ENCODE peak calls at places on chromosome 19, in five cellular contexts. O is adrenal gland; P is cardiac muscle cell; J is tibial artery; I is CD8-positive, alpha-beta T cell. E is an unnamed sample.

GRCh38 chr19:52734340-52734892 is 428 bp downstream of the ZNF611 start:
- DNase-seq in O (no peak), P (peak; percentile 34), J (no peak), I (no peak), E (peak; percentile 26)

GRCh38 chr19:12166596-12166995 is 3.7 kb downstream of the ZNF136 start:
- DNase-seq in O (no peak), P (no peak), J (no peak), I (no peak), E (no peak)

GRCh38 chr19:1168562-1168873 is 5.5 kb downstream of the SBNO2 start:
- DNase-seq in O (no peak), P (no peak), J (no peak), I (no peak), E (no peak)

GRCh38 chr19:35002037-35002535 is 2.0 kb downstream of the GRAMD1A start:
- DNase-seq in O (no peak), P (no peak), J (no peak), I (no peak), E (no peak)

GRCh38 chr19:663682-664117 is 686 bp upstream of the RNF126 start:
- DNase-seq in O (no peak), P (no peak), J (no peak), I (no peak), E (no peak)

GRCh38 chr19:7533281-7533819 is 2.2 kb upstream of the PNPLA6 start:
- DNase-seq in O (peak; percentile 70), P (no peak), J (peak; percentile 84), I (no peak), E (peak; percentile 83)

GRCh38 chr19:30795727-30796126 is 423.5 kb downstream of the ZNF536 start:
- DNase-seq in O (no peak), P (no peak), J (no peak), I (no peak), E (no peak)

GRCh38 chr19:50741179-50741933 is 18.2 kb downstream of the CLEC11A start:
- DNase-seq in O (no peak), P (no peak), J (no peak), I (no peak), E (no peak)

GRCh38 chr19:29775575-29775900 is 36.3 kb upstream of the CCNE1 start:
- DNase-seq in O (no peak), P (no peak), J (no peak), I (no peak), E (no peak)

GRCh38 chr19:13430790-13431582 is 75.3 kb downstream of the CACNA1A start:
- DNase-seq in O (peak; percentile 37), P (peak; percentile 50), J (no peak), I (peak; percentile 10), E (peak; percentile 17)

GRCh38 chr19:10935371-10936059 is 6.9 kb downstream of the TIMM29 start:
- DNase-seq in O (no peak), P (no peak), J (no peak), I (no peak), E (no peak)

GRCh38 chr19:10718205-10719196 is 622 bp downstream of the DNM2 start:
- DNase-seq in O (peak; percentile 41), P (peak; percentile 76), J (no peak), I (peak; percentile 25), E (no peak)

GRCh38 chr19:4368128-4368820 is 24.9 kb downstream of the MPND start:
- DNase-seq in O (peak; percentile 23), P (no peak), J (peak; percentile 62), I (no peak), E (no peak)

GRCh38 chr19:37466798-37467607 is at the start of gene ZNF569:
- DNase-seq in O (peak; percentile 93), P (peak; percentile 91), J (peak; percentile 95), I (peak; percentile 83), E (peak; percentile 93)

GRCh38 chr19:55075366-55075998 is at the start of gene EPS8L1:
- DNase-seq in O (no peak), P (no peak), J (no peak), I (no peak), E (no peak)

GRCh38 chr19:12794936-12795335 is 3.6 kb downstream of the JUNB start:
- DNase-seq in O (no peak), P (no peak), J (no peak), I (no peak), E (no peak)

GRCh38 chr19:8532170-8532569 is 18.2 kb upstream of the ZNF414 start:
- DNase-seq in O (no peak), P (no peak), J (no peak), I (no peak), E (no peak)

GRCh38 chr19:48418317-48419064 is 25.0 kb downstream of the GRIN2D start:
- DNase-seq in O (no peak), P (no peak), J (no peak), I (no peak), E (no peak)

GRCh38 chr19:4088975-4089374 is 22.3 kb upstream of the ZBTB7A start:
- DNase-seq in O (no peak), P (no peak), J (no peak), I (no peak), E (no peak)

GRCh38 chr19:28710278-28710677 is 502.7 kb downstream of the UQCRFS1 start:
- DNase-seq in O (no peak), P (peak; percentile 70), J (no peak), I (no peak), E (no peak)

GRCh38 chr19:55206664-55207500 is 2.4 kb downstream of the PTPRH start:
- DNase-seq in O (peak; percentile 98), P (peak; percentile 87), J (no peak), I (no peak), E (peak; percentile 84)

GRCh38 chr19:35362261-35363000 is 4.2 kb downstream of the FFAR3 start:
- DNase-seq in O (no peak), P (no peak), J (no peak), I (no peak), E (no peak)

GRCh38 chr19:33291623-33292534 is 10.5 kb downstream of the CEBPA start:
- DNase-seq in O (no peak), P (no peak), J (no peak), I (no peak), E (no peak)

GRCh38 chr19:33292595-33293254 is 9.6 kb downstream of the CEBPA start:
- DNase-seq in O (no peak), P (no peak), J (no peak), I (no peak), E (no peak)

GRCh38 chr19:33290956-33291622 is 11.2 kb downstream of the CEBPA start:
- DNase-seq in O (no peak), P (no peak), J (no peak), I (no peak), E (no peak)

GRCh38 chr19:33294058-33294798 is 8.1 kb downstream of the CEBPA start:
- DNase-seq in O (peak; percentile 5), P (no peak), J (no peak), I (no peak), E (no peak)

GRCh38 chr19:33293255-33294057 is 8.9 kb downstream of the CEBPA start:
- DNase-seq in O (peak; percentile 8), P (no peak), J (no peak), I (no peak), E (no peak)
- H3K4me1 ChIP-seq in O (no peaks in the 10 kb centered on the region), P (peaks cover 12% of the 10 kb centered on the region), J (no peaks in the 10 kb centered on the region), I (no peaks in the 10 kb centered on the region), E (no peaks in the 10 kb centered on the region)

DNA sequence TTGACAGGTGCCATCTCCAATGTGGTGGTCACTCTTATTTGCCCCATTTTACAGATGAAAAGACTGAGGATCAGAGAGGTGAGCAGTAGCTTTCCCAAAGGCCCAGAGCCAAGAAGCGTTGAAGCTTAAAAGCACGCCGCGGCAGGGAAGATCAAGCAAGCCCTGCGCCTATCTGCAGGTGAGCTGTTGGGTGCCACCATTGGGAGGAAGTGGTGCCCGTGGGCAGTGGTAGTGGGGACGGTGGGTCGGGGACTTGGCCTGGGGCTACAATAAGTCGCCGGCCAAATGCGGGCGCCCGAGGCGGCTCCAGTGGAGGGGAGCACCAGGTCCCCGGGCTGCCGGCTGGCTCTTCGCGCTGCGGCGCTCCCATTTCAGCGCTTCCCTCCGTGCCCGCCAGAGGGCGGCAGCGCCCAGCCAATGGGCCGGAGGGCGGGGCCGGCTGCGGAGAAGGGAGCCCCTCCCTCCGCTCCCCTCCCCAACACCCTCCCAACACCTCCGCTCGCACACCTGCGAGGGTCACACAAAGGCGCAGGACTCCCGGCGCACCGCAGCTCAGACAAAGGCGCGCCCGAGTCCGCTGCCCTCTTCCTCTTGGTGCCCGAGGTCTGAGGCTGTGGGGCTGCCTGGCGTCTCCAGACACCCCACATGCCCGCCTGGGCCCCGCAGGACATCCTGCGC is 744 bp upstream of the POU2F2 start:
- DNase-seq in O (peak; percentile 43), P (peak; percentile 70), J (peak; percentile 74), I (peak; percentile 69), E (peak; percentile 74)
- TF ChIP-seq CTCF in O (peak; percentile 84), P (peak; percentile 86), J (peak; percentile 87), I (peak; percentile 93), E (peak; percentile 97)

GRCh38 chr19:2537544-2537943 is 61.6 kb downstream of the GADD45B start:
- DNase-seq in O (no peak), P (no peak), J (no peak), I (no peak), E (no peak)

GRCh38 chr19:2536461-2536860 is 60.5 kb downstream of the GADD45B start:
- DNase-seq in O (no peak), P (no peak), J (no peak), I (no peak), E (no peak)

GRCh38 chr19:2540646-2541454 is 64.9 kb downstream of the GADD45B start:
- DNase-seq in O (peak; percentile 79), P (peak; percentile 97), J (peak; percentile 93), I (no peak), E (peak; percentile 87)

GRCh38 chr19:2540251-2540645 is 64.3 kb downstream of the GADD45B start:
- DNase-seq in O (no peak), P (no peak), J (no peak), I (no peak), E (no peak)

DNA sequence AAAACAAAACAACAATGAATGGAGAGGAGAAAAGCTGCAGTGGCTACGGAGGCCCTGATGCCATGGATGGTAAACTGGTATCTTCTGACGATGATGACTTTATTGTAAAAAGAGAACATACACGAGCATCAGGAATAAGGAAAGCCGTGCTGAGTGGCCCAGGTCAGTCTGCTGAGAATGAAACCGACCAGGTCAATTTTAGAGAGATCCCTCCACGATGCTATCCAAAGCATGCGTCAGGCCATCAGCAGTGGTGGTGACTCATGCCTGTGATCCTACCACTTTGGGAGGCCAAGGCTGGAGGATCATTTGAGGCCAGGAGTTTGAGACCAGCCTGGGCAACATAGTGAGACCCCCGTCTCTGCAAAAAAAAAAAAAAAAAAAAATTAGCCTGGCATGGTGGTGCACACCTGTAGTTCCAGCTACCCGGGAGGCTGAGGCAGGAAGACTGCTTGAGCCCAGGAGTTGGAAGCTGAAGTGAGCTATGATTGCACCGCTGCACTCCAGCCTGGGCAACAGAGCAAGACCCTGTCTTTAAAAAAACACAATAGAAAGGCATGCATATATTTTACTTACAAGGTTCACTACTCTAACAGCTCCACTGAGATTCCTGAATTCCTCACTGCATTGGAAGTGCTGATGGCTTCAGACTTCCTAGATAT is 62.3 kb downstream of the GADD45B start:
- DNase-seq in O (no peak), P (no peak), J (no peak), I (no peak), E (no peak)
- H3K27me3 ChIP-seq in O (no peaks in the 10 kb centered on the region), P (no peaks in the 10 kb centered on the region), J (no peaks in the 10 kb centered on the region), I (no peaks in the 10 kb centered on the region), E (no peaks in the 10 kb centered on the region)

GRCh38 chr19:18427080-18427751 is 8.0 kb downstream of the SSBP4 start:
- DNase-seq in O (no peak), P (no peak), J (peak; percentile 68), I (no peak), E (no peak)

GRCh38 chr19:18424890-18425514 is 5.8 kb downstream of the SSBP4 start:
- DNase-seq in O (no peak), P (no peak), J (no peak), I (no peak), E (no peak)

GRCh38 chr19:18424122-18424889 is 5.1 kb downstream of the SSBP4 start:
- DNase-seq in O (no peak), P (no peak), J (no peak), I (no peak), E (no peak)

GRCh38 chr19:18426416-18426767 is 7.2 kb downstream of the SSBP4 start:
- DNase-seq in O (no peak), P (no peak), J (no peak), I (no peak), E (no peak)

GRCh38 chr19:18425515-18426415 is 6.6 kb downstream of the SSBP4 start:
- DNase-seq in O (peak; percentile 72), P (no peak), J (peak; percentile 89), I (no peak), E (peak; percentile 75)
- H3K4me1 ChIP-seq in O (peaks cover 20% of the 10 kb centered on the region), P (peaks cover 33% of the 10 kb centered on the region), J (peaks cover 2% of the 10 kb centered on the region), I (peaks cover 75% of the 10 kb centered on the region), E (peaks cover 93% of the 10 kb centered on the region)

E was measured in heart right ventricle.